ENCODE peak calls at places on chromosomes 1 and 21, in six cellular contexts. V is upper lobe of right lung; T is activated CD8-positive, alpha-beta memory T cell treated with anti-CD3 and anti-CD28 coated beads, Interleukin-2, amount 50 U/mL, for 48 hours; U is testis; W is activated CD4-positive, alpha-beta T cell treated with anti-CD3 and anti-CD28 coated beads, Interleukin-2, amount 50 U/mL, for 1 hour; D is cardiac fibroblast. N is an unnamed sample.

GRCh38 chr1:112391603-112391940 is 4.4 kb upstream of the CTTNBP2NL start:
- DNase-seq in V (no peak), T (no peak), U (no peak), W (no peak), D (no peak), N (no peak)

GRCh38 chr1:208509072-208509471 is 264.9 kb upstream of the PLXNA2 start:
- DNase-seq in V (no peak), T (no peak), U (no peak), W (no peak), D (no peak), N (no peak)

GRCh38 chr1:94622757-94623156 is 81.2 kb upstream of the F3 start:
- DNase-seq in V (no peak), T (no peak), U (peak; percentile 81), W (no peak), D (peak; percentile 72), N (no peak)

GRCh38 chr1:160227561-160227960 is 22.4 kb downstream of the PEA15 start:
- DNase-seq in V (no peak), T (no peak), U (no peak), W (no peak), D (no peak), N (no peak)

GRCh38 chr1:187685338-187685737 is 856.6 kb downstream of the PLA2G4A start:
- DNase-seq in V (no peak), T (no peak), U (no peak), W (no peak), D (peak; percentile 61), N (no peak)

GRCh38 chr1:213446496-213446895 is 395.5 kb downstream of the RPS6KC1 start:
- DNase-seq in V (no peak), T (no peak), U (no peak), W (no peak), D (no peak), N (no peak)

GRCh38 chr1:27646676-27647075 is 11.7 kb upstream of the FGR start:
- DNase-seq in V (no peak), T (no peak), U (no peak), W (no peak), D (no peak), N (no peak)

GRCh38 chr1:235567812-235568444 is 63.7 kb upstream of the B3GALNT2 start:
- DNase-seq in V (no peak), T (no peak), U (no peak), W (no peak), D (peak; percentile 13), N (no peak)

GRCh38 chr1:90434460-90434859 is 282.6 kb downstream of the BARHL2 start:
- DNase-seq in V (no peak), T (no peak), U (no peak), W (no peak), D (peak; percentile 5), N (no peak)

GRCh38 chr1:205976708-205977107 is 26.5 kb downstream of the RAB7B start:
- DNase-seq in V (peak; percentile 47), T (no peak), U (peak; percentile 86), W (no peak), D (peak; percentile 34), N (no peak)

GRCh38 chr21:17045214-17045835 is 467.5 kb upstream of the CXADR start:
- DNase-seq in V (no peak), T (no peak), U (no peak), W (no peak), D (peak; percentile 56), N (no peak)

GRCh38 chr1:48967318-48967717 is 190.6 kb upstream of the BEND5 start:
- DNase-seq in V (no peak), T (no peak), U (no peak), W (no peak), D (no peak), N (no peak)

GRCh38 chr1:171738921-171739320 is 2.9 kb downstream of the VAMP4 start:
- DNase-seq in V (no peak), T (no peak), U (no peak), W (no peak), D (no peak), N (no peak)

GRCh38 chr1:221620437-221621384 is 121.2 kb downstream of the DUSP10 start:
- DNase-seq in V (no peak), T (no peak), U (peak; percentile 49), W (no peak), D (peak; percentile 19), N (no peak)

GRCh38 chr1:232328496-232329102 is 301.3 kb downstream of the SIPA1L2 start:
- DNase-seq in V (no peak), T (no peak), U (no peak), W (no peak), D (no peak), N (no peak)

GRCh38 chr1:100443739-100444571 is 91.6 kb downstream of the CDC14A start:
- DNase-seq in V (no peak), T (no peak), U (peak; percentile 17), W (no peak), D (peak; percentile 50), N (no peak)

GRCh38 chr21:45551316-45551715 is 9.1 kb upstream of the SLC19A1 start:
- DNase-seq in V (peak; percentile 46), T (no peak), U (no peak), W (no peak), D (peak; percentile 92), N (no peak)

GRCh38 chr1:44531785-44532566 is 126.9 kb downstream of the RNF220 start:
- DNase-seq in V (no peak), T (no peak), U (no peak), W (no peak), D (peak; percentile 55), N (no peak)

GRCh38 chr1:91700332-91700731 is 185.6 kb downstream of the TGFBR3 start:
- DNase-seq in V (no peak), T (no peak), U (no peak), W (no peak), D (peak; percentile 90), N (no peak)

GRCh38 chr1:168728452-168729404 is at the start of gene DPT:
- DNase-seq in V (no peak), T (no peak), U (no peak), W (no peak), D (peak; percentile 57), N (no peak)

GRCh38 chr21:39079617-39080016 is 103.6 kb downstream of the PSMG1 start:
- DNase-seq in V (peak; percentile 96), T (no peak), U (peak; percentile 62), W (no peak), D (no peak), N (no peak)

GRCh38 chr1:178037510-178038253 is 56.2 kb upstream of the RASAL2 start:
- DNase-seq in V (peak; percentile 95), T (no peak), U (peak; percentile 86), W (no peak), D (peak; percentile 77), N (no peak)

GRCh38 chr1:94068831-94069648 is 51.9 kb downstream of the ABCA4 start:
- DNase-seq in V (peak; percentile 75), T (no peak), U (no peak), W (no peak), D (peak; percentile 73), N (no peak)

GRCh38 chr1:36125129-36125991 is at the start of gene COL8A2:
- DNase-seq in V (peak; percentile 79), T (no peak), U (peak; percentile 35), W (no peak), D (no peak), N (no peak)

GRCh38 chr1:18336811-18337210 is 143.9 kb upstream of the KLHDC7A start:
- DNase-seq in V (no peak), T (no peak), U (no peak), W (no peak), D (no peak), N (no peak)

GRCh38 chr1:2322593-2323295 is 68.6 kb downstream of the MORN1 start:
- DNase-seq in V (no peak), T (no peak), U (no peak), W (no peak), D (no peak), N (no peak)

GRCh38 chr1:15400627-15401026 is 9.1 kb upstream of the EFHD2 start:
- DNase-seq in V (no peak), T (no peak), U (no peak), W (no peak), D (no peak), N (no peak)

GRCh38 chr1:235074335-235075120 is 54.1 kb downstream of the TOMM20 start:
- DNase-seq in V (no peak), T (peak; percentile 80), U (no peak), W (peak; percentile 48), D (peak; percentile 92), N (no peak)

N was measured in memory B cell.